ENCODE peak calls at places on chromosomes 3 and 15, in five cellular contexts. One of them, this sample, is unnamed.

GRCh38 chr3:46705022-46705530 is 3.9 kb downstream of the TMIE start:
- DNase-seq in mesenchymal stem cell: peak; percentile 75
- DNase-seq in H9: peak; percentile 84
- DNase-seq in H1: no peak
- DNase-seq in trophoblast cell: peak; percentile 86
- DNase-seq in this sample: peak; percentile 78

GRCh38 chr3:64445318-64446300 is 220.3 kb upstream of the PRICKLE2 start:
- DNase-seq in mesenchymal stem cell: peak; percentile 64
- DNase-seq in H9: peak; percentile 80
- DNase-seq in H1: peak; percentile 54
- DNase-seq in trophoblast cell: peak; percentile 9
- DNase-seq in this sample: peak; percentile 37

GRCh38 chr3:99542771-99543518 is 95.4 kb upstream of the COL8A1 start:
- DNase-seq in mesenchymal stem cell: no peak
- DNase-seq in H9: no peak
- DNase-seq in H1: no peak
- DNase-seq in trophoblast cell: peak; percentile 90
- DNase-seq in this sample: no peak

GRCh38 chr3:147410126-147410517 is 957 bp downstream of the ZIC1 start:
- DNase-seq in mesenchymal stem cell: no peak
- DNase-seq in H9: no peak
- DNase-seq in H1: no peak
- DNase-seq in trophoblast cell: no peak
- DNase-seq in this sample: no peak

GRCh38 chr15:85499498-85499897 is 119.1 kb downstream of the AKAP13 start:
- DNase-seq in mesenchymal stem cell: no peak
- DNase-seq in H9: no peak
- DNase-seq in H1: no peak
- DNase-seq in trophoblast cell: no peak
- DNase-seq in this sample: no peak

GRCh38 chr3:6250167-6250566 is 610.7 kb upstream of the GRM7 start:
- DNase-seq in mesenchymal stem cell: no peak
- DNase-seq in H9: no peak
- DNase-seq in H1: no peak
- DNase-seq in trophoblast cell: no peak
- DNase-seq in this sample: no peak

GRCh38 chr15:57671636-57672035 is 34.9 kb upstream of the POLR2M start:
- DNase-seq in mesenchymal stem cell: no peak
- DNase-seq in H9: no peak
- DNase-seq in H1: no peak
- DNase-seq in trophoblast cell: no peak
- DNase-seq in this sample: no peak

GRCh38 chr15:77475898-77476297 is 55.2 kb downstream of the HMG20A start:
- DNase-seq in mesenchymal stem cell: no peak
- DNase-seq in H9: peak; percentile 40
- DNase-seq in H1: no peak
- DNase-seq in trophoblast cell: no peak
- DNase-seq in this sample: no peak

GRCh38 chr3:45409369-45409768 is 21.0 kb downstream of the LARS2 start:
- DNase-seq in mesenchymal stem cell: no peak
- DNase-seq in H9: no peak
- DNase-seq in H1: no peak
- DNase-seq in trophoblast cell: no peak
- DNase-seq in this sample: no peak

GRCh38 chr15:74692327-74692726 is 3.5 kb downstream of the EDC3 start:
- DNase-seq in mesenchymal stem cell: no peak
- DNase-seq in H9: no peak
- DNase-seq in H1: no peak
- DNase-seq in trophoblast cell: no peak
- DNase-seq in this sample: no peak

GRCh38 chr3:15771444-15771843 is 26.3 kb downstream of the ANKRD28 start:
- DNase-seq in mesenchymal stem cell: no peak
- DNase-seq in H9: no peak
- DNase-seq in H1: no peak
- DNase-seq in trophoblast cell: peak; percentile 50
- DNase-seq in this sample: no peak

GRCh38 chr3:111619833-111620232 is 24.7 kb upstream of the ZBED2 start:
- DNase-seq in mesenchymal stem cell: no peak
- DNase-seq in H9: no peak
- DNase-seq in H1: no peak
- DNase-seq in trophoblast cell: peak; percentile 19
- DNase-seq in this sample: no peak

GRCh38 chr3:126288314-126288713 is 68.9 kb downstream of the KLF15 start:
- DNase-seq in mesenchymal stem cell: no peak
- DNase-seq in H9: peak; percentile 62
- DNase-seq in H1: no peak
- DNase-seq in trophoblast cell: no peak
- DNase-seq in this sample: peak; percentile 36

GRCh38 chr15:85463273-85463937 is 83.0 kb downstream of the AKAP13 start:
- DNase-seq in mesenchymal stem cell: no peak
- DNase-seq in H9: no peak
- DNase-seq in H1: no peak
- DNase-seq in trophoblast cell: no peak
- DNase-seq in this sample: peak; percentile 44

GRCh38 chr15:74857082-74857655 is 14.2 kb upstream of the ULK3 start:
- DNase-seq in mesenchymal stem cell: no peak
- DNase-seq in H9: no peak
- DNase-seq in H1: no peak
- DNase-seq in trophoblast cell: peak; percentile 82
- DNase-seq in this sample: no peak

GRCh38 chr3:11538581-11538980 is 105.1 kb downstream of the VGLL4 start:
- DNase-seq in mesenchymal stem cell: no peak
- DNase-seq in H9: no peak
- DNase-seq in H1: no peak
- DNase-seq in trophoblast cell: no peak
- DNase-seq in this sample: no peak

GRCh38 chr15:67050062-67050461 is 15.3 kb upstream of the SMAD3 start:
- DNase-seq in mesenchymal stem cell: no peak
- DNase-seq in H9: no peak
- DNase-seq in H1: no peak
- DNase-seq in trophoblast cell: peak; percentile 91
- DNase-seq in this sample: no peak

GRCh38 chr3:53721187-53721946 is 124.9 kb downstream of the CHDH start:
- DNase-seq in mesenchymal stem cell: no peak
- DNase-seq in H9: peak; percentile 52
- DNase-seq in H1: no peak
- DNase-seq in trophoblast cell: no peak
- DNase-seq in this sample: no peak

GRCh38 chr3:136050250-136050649 is 84.7 kb downstream of the PPP2R3A start:
- DNase-seq in mesenchymal stem cell: no peak
- DNase-seq in H9: no peak
- DNase-seq in H1: no peak
- DNase-seq in trophoblast cell: no peak
- DNase-seq in this sample: no peak

GRCh38 chr15:99928429-99928981 is 195.3 kb upstream of the LYSMD4 start:
- DNase-seq in mesenchymal stem cell: peak; percentile 74
- DNase-seq in H9: peak; percentile 53
- DNase-seq in H1: no peak
- DNase-seq in trophoblast cell: peak; percentile 77
- DNase-seq in this sample: peak; percentile 58

GRCh38 chr3:178802993-178803693 is 266.9 kb downstream of the KCNMB2 start:
- DNase-seq in mesenchymal stem cell: peak; percentile 59
- DNase-seq in H9: no peak
- DNase-seq in H1: no peak
- DNase-seq in trophoblast cell: peak; percentile 61
- DNase-seq in this sample: no peak

GRCh38 chr3:190848891-190849290 is 13.6 kb downstream of the GMNC start:
- DNase-seq in mesenchymal stem cell: no peak
- DNase-seq in H9: no peak
- DNase-seq in H1: no peak
- DNase-seq in trophoblast cell: no peak
- DNase-seq in this sample: no peak

GRCh38 chr3:14768182-14768790 is 50.5 kb upstream of the FGD5 start:
- DNase-seq in mesenchymal stem cell: no peak
- DNase-seq in H9: peak; percentile 18
- DNase-seq in H1: no peak
- DNase-seq in trophoblast cell: no peak
- DNase-seq in this sample: no peak

GRCh38 chr15:58066042-58066867 is 744 bp upstream of the ALDH1A2 start:
- DNase-seq in mesenchymal stem cell: peak; percentile 44
- DNase-seq in H9: peak; percentile 78
- DNase-seq in H1: no peak
- DNase-seq in trophoblast cell: peak; percentile 75
- DNase-seq in this sample: peak; percentile 48

GRCh38 chr15:96285306-96285705 is 45.2 kb upstream of the NR2F2 start:
- DNase-seq in mesenchymal stem cell: peak; percentile 59
- DNase-seq in H9: no peak
- DNase-seq in H1: no peak
- DNase-seq in trophoblast cell: no peak
- DNase-seq in this sample: no peak

GRCh38 chr15:76199106-76200082 is 111.9 kb downstream of the ETFA start:
- DNase-seq in mesenchymal stem cell: peak; percentile 66
- DNase-seq in H9: no peak
- DNase-seq in H1: no peak
- DNase-seq in trophoblast cell: no peak
- DNase-seq in this sample: no peak

GRCh38 chr3:135213213-135213612 is 418.2 kb downstream of the EPHB1 start:
- DNase-seq in mesenchymal stem cell: no peak
- DNase-seq in H9: no peak
- DNase-seq in H1: no peak
- DNase-seq in trophoblast cell: no peak
- DNase-seq in this sample: no peak

GRCh38 chr3:168051579-168052183 is 44.0 kb downstream of the GOLIM4 start:
- DNase-seq in mesenchymal stem cell: peak; percentile 75
- DNase-seq in H9: no peak
- DNase-seq in H1: no peak
- DNase-seq in trophoblast cell: no peak
- DNase-seq in this sample: no peak

GRCh38 chr15:37143351-37143750 is 43.0 kb upstream of the MEIS2 start:
- DNase-seq in mesenchymal stem cell: no peak
- DNase-seq in H9: no peak
- DNase-seq in H1: no peak
- DNase-seq in trophoblast cell: peak; percentile 41
- DNase-seq in this sample: no peak

GRCh38 chr3:100042144-100042543 is 72.2 kb downstream of the FILIP1L start:
- DNase-seq in mesenchymal stem cell: peak; percentile 78
- DNase-seq in H9: no peak
- DNase-seq in H1: no peak
- DNase-seq in trophoblast cell: peak; percentile 88
- DNase-seq in this sample: no peak

GRCh38 chr15:80058851-80059785 is at the start of gene ZFAND6:
- DNase-seq in mesenchymal stem cell: peak; percentile 95
- DNase-seq in H9: peak; percentile 96
- DNase-seq in H1: peak; percentile 88
- DNase-seq in trophoblast cell: peak; percentile 99
- DNase-seq in this sample: peak; percentile 95

GRCh38 chr15:44527241-44527640 is 9.7 kb upstream of the EIF3J start:
- DNase-seq in mesenchymal stem cell: no peak
- DNase-seq in H9: no peak
- DNase-seq in H1: no peak
- DNase-seq in trophoblast cell: no peak
- DNase-seq in this sample: no peak
- H3K27ac ChIP-seq in mesenchymal stem cell: no peak overlapping the region
- H3K27ac ChIP-seq in H9: no peak overlapping the region
- H3K27ac ChIP-seq in H1: no peak overlapping the region
- H3K27ac ChIP-seq in trophoblast cell: no peak overlapping the region
- H3K27ac ChIP-seq in this sample: no peak overlapping the region

GRCh38 chr15:89809787-89810148 is 4.9 kb downstream of the ANPEP start:
- DNase-seq in mesenchymal stem cell: no peak
- DNase-seq in H9: no peak
- DNase-seq in H1: no peak
- DNase-seq in trophoblast cell: no peak
- DNase-seq in this sample: no peak
- H3K23ac ChIP-seq in mesenchymal stem cell: no peak overlapping the region
- H3K23ac ChIP-seq in H9: no peak overlapping the region
- H3K23ac ChIP-seq in H1: no peak overlapping the region
- H3K23ac ChIP-seq in trophoblast cell: no peak overlapping the region
- H3K23ac ChIP-seq in this sample: no peak overlapping the region

DNA sequence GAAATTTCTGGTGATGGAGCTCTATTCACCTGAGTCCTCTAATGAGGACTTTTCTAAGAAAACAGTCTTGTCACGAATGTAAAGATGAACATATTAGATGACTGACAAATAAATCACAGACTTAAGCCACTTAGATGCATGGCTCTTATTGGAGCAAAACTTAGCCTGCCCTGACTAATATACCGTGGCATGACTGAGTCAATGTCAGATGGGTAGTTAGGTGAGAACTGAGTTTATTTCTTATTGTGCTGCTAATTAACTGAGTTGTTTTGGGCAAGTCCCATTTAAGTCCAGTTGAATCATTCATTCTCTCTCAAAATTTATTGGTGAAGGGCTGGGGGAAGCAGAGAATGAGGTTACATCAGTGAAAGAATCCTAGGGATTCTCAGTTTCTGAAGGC is 459.8 kb downstream of the MCTP2 start:
- DNase-seq in mesenchymal stem cell: no peak
- DNase-seq in H9: no peak
- DNase-seq in H1: no peak
- DNase-seq in trophoblast cell: no peak
- DNase-seq in this sample: no peak
- H2BK12ac ChIP-seq in mesenchymal stem cell: no peak overlapping the region
- H2BK12ac ChIP-seq in H9: no peak overlapping the region
- H2BK12ac ChIP-seq in H1: no peak overlapping the region
- H2BK12ac ChIP-seq in trophoblast cell: peak overlapping the region; percentile 97
- H2BK12ac ChIP-seq in this sample: no peak overlapping the region

GRCh38 chr3:187211532-187212274 is 14.4 kb downstream of the RTP1 start:
- DNase-seq in mesenchymal stem cell: no peak
- DNase-seq in H9: no peak
- DNase-seq in H1: no peak
- DNase-seq in trophoblast cell: no peak
- DNase-seq in this sample: no peak
- H3K27ac ChIP-seq in mesenchymal stem cell: no peak overlapping the region
- H3K27ac ChIP-seq in H9: no peak overlapping the region
- H3K27ac ChIP-seq in H1: no peak overlapping the region
- H3K27ac ChIP-seq in trophoblast cell: no peak overlapping the region
- H3K27ac ChIP-seq in this sample: no peak overlapping the region

DNA sequence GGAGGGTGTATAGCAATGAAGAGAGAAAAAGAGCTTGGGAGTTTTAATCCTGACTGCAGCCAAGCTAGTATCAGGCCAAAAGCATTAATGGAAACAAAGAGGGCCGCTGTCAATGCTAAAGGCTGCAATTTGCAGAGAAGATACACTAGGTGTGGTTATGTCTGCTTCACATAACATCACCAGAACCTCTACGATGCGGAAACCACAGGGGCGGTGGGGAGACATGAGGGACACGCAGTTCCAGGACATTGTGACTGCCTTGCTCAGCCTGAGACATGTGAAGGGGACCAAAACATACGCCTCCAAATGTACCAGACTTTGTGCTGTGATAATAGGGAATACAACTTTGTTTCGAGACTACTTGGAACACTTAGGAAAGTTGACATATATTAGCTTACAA is 88.4 kb downstream of the APBA2 start:
- DNase-seq in mesenchymal stem cell: no peak
- DNase-seq in H9: no peak
- DNase-seq in H1: no peak
- DNase-seq in trophoblast cell: no peak
- DNase-seq in this sample: no peak
- H3K23ac ChIP-seq in mesenchymal stem cell: no peak overlapping the region
- H3K23ac ChIP-seq in H9: no peak overlapping the region
- H3K23ac ChIP-seq in H1: no peak overlapping the region
- H3K23ac ChIP-seq in trophoblast cell: no peak overlapping the region
- H3K23ac ChIP-seq in this sample: no peak overlapping the region

GRCh38 chr3:33093847-33094246 is 3.1 kb downstream of the GLB1 start:
- DNase-seq in mesenchymal stem cell: no peak
- DNase-seq in H9: peak; percentile 68
- DNase-seq in H1: no peak
- DNase-seq in trophoblast cell: no peak
- DNase-seq in this sample: no peak
- H2BK12ac ChIP-seq in mesenchymal stem cell: no peak overlapping the region
- H2BK12ac ChIP-seq in H9: no peak overlapping the region
- H2BK12ac ChIP-seq in H1: no peak overlapping the region
- H2BK12ac ChIP-seq in trophoblast cell: no peak overlapping the region
- H2BK12ac ChIP-seq in this sample: no peak overlapping the region

GRCh38 chr15:64046347-64047153 is at the start of gene DAPK2:
- DNase-seq in mesenchymal stem cell: peak; percentile 49
- DNase-seq in H9: peak; percentile 77
- DNase-seq in H1: no peak
- DNase-seq in trophoblast cell: peak; percentile 73
- DNase-seq in this sample: peak; percentile 70
- H3K27ac ChIP-seq in mesenchymal stem cell: no peak within 1 kb of the TSS
- H3K27ac ChIP-seq in H9: no peak within 1 kb of the TSS
- H3K27ac ChIP-seq in H1: no peak within 1 kb of the TSS
- H3K27ac ChIP-seq in trophoblast cell: no peak within 1 kb of the TSS
- H3K27ac ChIP-seq in this sample: no peak within 1 kb of the TSS